ENCODE peak calls at places on chromosomes 6 and 20, in eight cellular contexts. S is A549; I is ureter; W is NCI-H146; G is T-helper 1 cell; E is HS-5; B is activated CD4-positive, alpha-beta T cell treated with anti-CD3 and anti-CD28 coated beads, Interleukin-2, amount 50 U/mL, for 48 hours; Y is left lung. F is an unnamed sample.

GRCh38 chr6:170423030-170423429 is 116.5 kb downstream of the FAM120B start:
- DNase-seq in I (no peak), Y (no peak), W (no peak), E (no peak), G (no peak), B (no peak), S (no peak), F (no peak)

GRCh38 chr6:148827421-148827820 is 80.6 kb downstream of the UST start:
- DNase-seq in G (no peak), Y (no peak), I (no peak), S (no peak), B (no peak), E (no peak), W (no peak), F (no peak)

GRCh38 chr20:43102394-43102793 is 87.3 kb downstream of the PTPRT start:
- DNase-seq in Y (no peak), B (no peak), G (no peak), E (no peak), I (no peak), S (no peak), W (no peak), F (peak)

GRCh38 chr20:32893878-32894483 is 35.3 kb downstream of the EFCAB8 start:
- DNase-seq in G (no peak), W (peak), I (no peak), Y (no peak), E (no peak), B (peak), S (peak), F (no peak)

GRCh38 chr20:64063389-64064144 is 569 bp downstream of the TCEA2 start:
- DNase-seq in E (no peak), G (no peak), B (peak), I (no peak), Y (no peak), W (no peak), S (no peak), F (no peak)

GRCh38 chr6:169623975-169624374 is 77.9 kb downstream of the WDR27 start:
- DNase-seq in I (no peak), E (no peak), Y (no peak), S (no peak), W (no peak), B (no peak), G (no peak), F (no peak)

GRCh38 chr6:20924911-20925543 is 390.8 kb downstream of the CDKAL1 start:
- DNase-seq in G (no peak), B (no peak), Y (no peak), S (no peak), E (no peak), I (no peak), W (no peak), F (no peak)

GRCh38 chr6:31680841-31681671 is at the start of gene LY6G5C:
- DNase-seq in I (peak), Y (peak), W (peak), G (peak), E (no peak), S (peak), B (peak), F (peak)

GRCh38 chr6:169880516-169880915 is 129.1 kb downstream of the ERMARD start:
- DNase-seq in I (no peak), E (no peak), G (no peak), Y (no peak), B (no peak), W (no peak), S (no peak), F (no peak)

GRCh38 chr6:29294499-29294914 is 7.0 kb upstream of the OR14J1 start:
- DNase-seq in W (no peak), I (no peak), B (no peak), Y (no peak), G (no peak), E (peak), S (no peak), F (no peak)

GRCh38 chr20:10856237-10856636 is 182.4 kb upstream of the JAG1 start:
- DNase-seq in G (no peak), B (no peak), I (no peak), W (no peak), Y (no peak), E (no peak), S (no peak), F (no peak)

GRCh38 chr6:136607932-136608772 is 57.9 kb upstream of the MAP7 start:
- DNase-seq in Y (peak), W (peak), B (peak), E (no peak), G (peak), I (peak), S (peak), F (peak)

GRCh38 chr6:116779569-116780164 is 14.1 kb upstream of the FAM162B start:
- DNase-seq in W (peak), I (no peak), B (no peak), G (no peak), E (no peak), S (peak), Y (no peak), F (no peak)

GRCh38 chr6:145266432-145267075 is 468.8 kb downstream of the EPM2A start:
- DNase-seq in Y (no peak), B (no peak), W (no peak), G (no peak), S (no peak), E (no peak), I (no peak), F (no peak)

GRCh38 chr6:113591896-113592827 is 265.0 kb upstream of the MARCKS start:
- DNase-seq in S (no peak), Y (no peak), G (no peak), E (no peak), W (peak), I (peak), B (no peak), F (no peak)

GRCh38 chr6:50707652-50708325 is 5.5 kb upstream of the TFAP2D start:
- DNase-seq in S (no peak), Y (no peak), G (no peak), E (no peak), B (no peak), W (no peak), I (no peak), F (no peak)

GRCh38 chr6:42820509-42821340 is 38.9 kb downstream of the BICRAL start:
- DNase-seq in I (no peak), W (no peak), E (no peak), Y (no peak), G (no peak), S (no peak), B (no peak), F (no peak)

GRCh38 chr6:80341330-80341729 is 234.9 kb downstream of the BCKDHB start:
- DNase-seq in B (no peak), Y (no peak), G (no peak), S (no peak), E (no peak), I (no peak), W (no peak), F (no peak)

GRCh38 chr6:10962673-10963072 is 75.8 kb downstream of the SYCP2L start:
- DNase-seq in Y (no peak), S (no peak), W (no peak), G (no peak), B (no peak), E (peak), I (no peak), F (no peak)

GRCh38 chr20:47334022-47334551 is 22.4 kb downstream of the ZMYND8 start:
- DNase-seq in B (no peak), E (peak), Y (no peak), S (peak), W (no peak), I (no peak), G (no peak), F (no peak)

GRCh38 chr6:57297505-57297904 is 19.9 kb upstream of the PRIM2 start:
- DNase-seq in S (no peak), E (no peak), G (no peak), I (no peak), B (no peak), Y (no peak), W (no peak), F (no peak)

GRCh38 chr6:2961971-2962370 is 9.4 kb downstream of the SERPINB6 start:
- DNase-seq in W (no peak), E (no peak), S (no peak), Y (peak), I (peak), B (no peak), G (no peak), F (no peak)

GRCh38 chr6:31128093-31128676 is 7.9 kb upstream of the CDSN start:
- DNase-seq in E (no peak), W (peak), B (peak), Y (no peak), S (peak), I (no peak), G (peak), F (peak)